ENCODE peak calls at places on chromosomes 7 and 10, in four cellular contexts. One of them, this sample, is unnamed.

GRCh38 chr10:102408728-102409603 is 9.6 kb downstream of the PSD start:
- DNase-seq in sigmoid colon: peak
- DNase-seq in stimulated activated CD4-positive, alpha-beta T cell treated with anti-CD3 and anti-CD28 coated beads, Interleukin-4, amount 100 ng/mL, for 4 hours: peak
- DNase-seq in skeletal muscle cell: no peak
- DNase-seq in this sample: no peak

GRCh38 chr10:100115011-100115770 is 33.5 kb upstream of the CPN1 start:
- DNase-seq in sigmoid colon: no peak
- DNase-seq in stimulated activated CD4-positive, alpha-beta T cell treated with anti-CD3 and anti-CD28 coated beads, Interleukin-4, amount 100 ng/mL, for 4 hours: no peak
- DNase-seq in skeletal muscle cell: no peak
- DNase-seq in this sample: no peak

GRCh38 chr7:74583630-74584029 is 73.9 kb upstream of the GTF2I start:
- DNase-seq in sigmoid colon: no peak
- DNase-seq in stimulated activated CD4-positive, alpha-beta T cell treated with anti-CD3 and anti-CD28 coated beads, Interleukin-4, amount 100 ng/mL, for 4 hours: no peak
- DNase-seq in skeletal muscle cell: no peak
- DNase-seq in this sample: no peak

GRCh38 chr7:42262907-42263466 is 26.0 kb upstream of the GLI3 start:
- DNase-seq in sigmoid colon: peak
- DNase-seq in stimulated activated CD4-positive, alpha-beta T cell treated with anti-CD3 and anti-CD28 coated beads, Interleukin-4, amount 100 ng/mL, for 4 hours: no peak
- DNase-seq in skeletal muscle cell: peak
- DNase-seq in this sample: no peak

GRCh38 chr10:65720901-65721300 is 1204.9 kb upstream of the LRRTM3 start:
- DNase-seq in sigmoid colon: no peak
- DNase-seq in stimulated activated CD4-positive, alpha-beta T cell treated with anti-CD3 and anti-CD28 coated beads, Interleukin-4, amount 100 ng/mL, for 4 hours: no peak
- DNase-seq in skeletal muscle cell: no peak
- DNase-seq in this sample: no peak

GRCh38 chr7:149827089-149827981 is 10.8 kb upstream of the ZNF862 start:
- DNase-seq in sigmoid colon: peak
- DNase-seq in stimulated activated CD4-positive, alpha-beta T cell treated with anti-CD3 and anti-CD28 coated beads, Interleukin-4, amount 100 ng/mL, for 4 hours: no peak
- DNase-seq in skeletal muscle cell: no peak
- DNase-seq in this sample: no peak

GRCh38 chr7:100840470-100841100 is 11.9 kb upstream of the SLC12A9 start:
- DNase-seq in sigmoid colon: no peak
- DNase-seq in stimulated activated CD4-positive, alpha-beta T cell treated with anti-CD3 and anti-CD28 coated beads, Interleukin-4, amount 100 ng/mL, for 4 hours: no peak
- DNase-seq in skeletal muscle cell: no peak
- DNase-seq in this sample: no peak

GRCh38 chr7:49776994-49777393 is 3.6 kb downstream of the VWC2 start:
- DNase-seq in sigmoid colon: no peak
- DNase-seq in stimulated activated CD4-positive, alpha-beta T cell treated with anti-CD3 and anti-CD28 coated beads, Interleukin-4, amount 100 ng/mL, for 4 hours: no peak
- DNase-seq in skeletal muscle cell: no peak
- DNase-seq in this sample: no peak

GRCh38 chr7:96034940-96035727 is 262.8 kb downstream of the DYNC1I1 start:
- DNase-seq in sigmoid colon: no peak
- DNase-seq in stimulated activated CD4-positive, alpha-beta T cell treated with anti-CD3 and anti-CD28 coated beads, Interleukin-4, amount 100 ng/mL, for 4 hours: no peak
- DNase-seq in skeletal muscle cell: no peak
- DNase-seq in this sample: no peak

GRCh38 chr10:55793024-55793423 is 568.0 kb downstream of the ZWINT start:
- DNase-seq in sigmoid colon: no peak
- DNase-seq in stimulated activated CD4-positive, alpha-beta T cell treated with anti-CD3 and anti-CD28 coated beads, Interleukin-4, amount 100 ng/mL, for 4 hours: no peak
- DNase-seq in skeletal muscle cell: no peak
- DNase-seq in this sample: no peak

GRCh38 chr10:70542565-70542938 is 60.0 kb downstream of the PRF1 start:
- DNase-seq in sigmoid colon: no peak
- DNase-seq in stimulated activated CD4-positive, alpha-beta T cell treated with anti-CD3 and anti-CD28 coated beads, Interleukin-4, amount 100 ng/mL, for 4 hours: no peak
- DNase-seq in skeletal muscle cell: no peak
- DNase-seq in this sample: no peak

GRCh38 chr7:915291-916218 is 38.9 kb downstream of the ADAP1 start:
- DNase-seq in sigmoid colon: peak
- DNase-seq in stimulated activated CD4-positive, alpha-beta T cell treated with anti-CD3 and anti-CD28 coated beads, Interleukin-4, amount 100 ng/mL, for 4 hours: no peak
- DNase-seq in skeletal muscle cell: no peak
- DNase-seq in this sample: no peak

GRCh38 chr10:119933179-119933578 is 40.6 kb downstream of the SEC23IP start:
- DNase-seq in sigmoid colon: no peak
- DNase-seq in stimulated activated CD4-positive, alpha-beta T cell treated with anti-CD3 and anti-CD28 coated beads, Interleukin-4, amount 100 ng/mL, for 4 hours: no peak
- DNase-seq in skeletal muscle cell: no peak
- DNase-seq in this sample: no peak

GRCh38 chr7:95927781-95928180 is 155.4 kb downstream of the DYNC1I1 start:
- DNase-seq in sigmoid colon: no peak
- DNase-seq in stimulated activated CD4-positive, alpha-beta T cell treated with anti-CD3 and anti-CD28 coated beads, Interleukin-4, amount 100 ng/mL, for 4 hours: no peak
- DNase-seq in skeletal muscle cell: no peak
- DNase-seq in this sample: no peak

GRCh38 chr7:80346704-80347103 is 165.2 kb downstream of the GNAT3 start:
- DNase-seq in sigmoid colon: no peak
- DNase-seq in stimulated activated CD4-positive, alpha-beta T cell treated with anti-CD3 and anti-CD28 coated beads, Interleukin-4, amount 100 ng/mL, for 4 hours: no peak
- DNase-seq in skeletal muscle cell: no peak
- DNase-seq in this sample: no peak

GRCh38 chr10:33008499-33009243 is 50.6 kb upstream of the ITGB1 start:
- DNase-seq in sigmoid colon: peak
- DNase-seq in stimulated activated CD4-positive, alpha-beta T cell treated with anti-CD3 and anti-CD28 coated beads, Interleukin-4, amount 100 ng/mL, for 4 hours: peak
- DNase-seq in skeletal muscle cell: peak
- DNase-seq in this sample: peak

GRCh38 chr10:103879409-103879808 is 24.0 kb upstream of the SH3PXD2A start:
- DNase-seq in sigmoid colon: no peak
- DNase-seq in stimulated activated CD4-positive, alpha-beta T cell treated with anti-CD3 and anti-CD28 coated beads, Interleukin-4, amount 100 ng/mL, for 4 hours: no peak
- DNase-seq in skeletal muscle cell: no peak
- DNase-seq in this sample: no peak

GRCh38 chr10:128147064-128147463 is 20.8 kb upstream of the MKI67 start:
- DNase-seq in sigmoid colon: no peak
- DNase-seq in stimulated activated CD4-positive, alpha-beta T cell treated with anti-CD3 and anti-CD28 coated beads, Interleukin-4, amount 100 ng/mL, for 4 hours: no peak
- DNase-seq in skeletal muscle cell: no peak
- DNase-seq in this sample: no peak

GRCh38 chr7:55271069-55271468 is 94.1 kb upstream of the LANCL2 start:
- DNase-seq in sigmoid colon: no peak
- DNase-seq in stimulated activated CD4-positive, alpha-beta T cell treated with anti-CD3 and anti-CD28 coated beads, Interleukin-4, amount 100 ng/mL, for 4 hours: no peak
- DNase-seq in skeletal muscle cell: no peak
- DNase-seq in this sample: no peak

GRCh38 chr10:132387723-132388210 is 9.2 kb upstream of the PWWP2B start:
- DNase-seq in sigmoid colon: peak
- DNase-seq in stimulated activated CD4-positive, alpha-beta T cell treated with anti-CD3 and anti-CD28 coated beads, Interleukin-4, amount 100 ng/mL, for 4 hours: peak
- DNase-seq in skeletal muscle cell: no peak
- DNase-seq in this sample: peak

GRCh38 chr7:17144313-17144712 is 154.1 kb upstream of the AHR start:
- DNase-seq in sigmoid colon: no peak
- DNase-seq in stimulated activated CD4-positive, alpha-beta T cell treated with anti-CD3 and anti-CD28 coated beads, Interleukin-4, amount 100 ng/mL, for 4 hours: peak
- DNase-seq in skeletal muscle cell: no peak
- DNase-seq in this sample: no peak

GRCh38 chr7:20010877-20011276 is 206.3 kb downstream of the MACC1 start:
- DNase-seq in sigmoid colon: no peak
- DNase-seq in stimulated activated CD4-positive, alpha-beta T cell treated with anti-CD3 and anti-CD28 coated beads, Interleukin-4, amount 100 ng/mL, for 4 hours: no peak
- DNase-seq in skeletal muscle cell: no peak
- DNase-seq in this sample: no peak

GRCh38 chr10:74932648-74933047 is 106.2 kb downstream of the KAT6B start:
- DNase-seq in sigmoid colon: peak
- DNase-seq in stimulated activated CD4-positive, alpha-beta T cell treated with anti-CD3 and anti-CD28 coated beads, Interleukin-4, amount 100 ng/mL, for 4 hours: no peak
- DNase-seq in skeletal muscle cell: no peak
- DNase-seq in this sample: no peak

GRCh38 chr7:157355784-157356511 is 19.1 kb downstream of the DNAJB6 start:
- DNase-seq in sigmoid colon: no peak
- DNase-seq in stimulated activated CD4-positive, alpha-beta T cell treated with anti-CD3 and anti-CD28 coated beads, Interleukin-4, amount 100 ng/mL, for 4 hours: no peak
- DNase-seq in skeletal muscle cell: no peak
- DNase-seq in this sample: no peak

GRCh38 chr10:42976353-42977031 is 100.4 kb upstream of the RET start:
- DNase-seq in sigmoid colon: no peak
- DNase-seq in stimulated activated CD4-positive, alpha-beta T cell treated with anti-CD3 and anti-CD28 coated beads, Interleukin-4, amount 100 ng/mL, for 4 hours: no peak
- DNase-seq in skeletal muscle cell: no peak
- DNase-seq in this sample: no peak

GRCh38 chr10:30535677-30536076 is 93.9 kb downstream of the LYZL2 start:
- DNase-seq in sigmoid colon: no peak
- DNase-seq in stimulated activated CD4-positive, alpha-beta T cell treated with anti-CD3 and anti-CD28 coated beads, Interleukin-4, amount 100 ng/mL, for 4 hours: no peak
- DNase-seq in skeletal muscle cell: no peak
- DNase-seq in this sample: no peak

GRCh38 chr7:28956608-28957063 is 1.5 kb downstream of the TRIL start:
- DNase-seq in sigmoid colon: peak
- DNase-seq in stimulated activated CD4-positive, alpha-beta T cell treated with anti-CD3 and anti-CD28 coated beads, Interleukin-4, amount 100 ng/mL, for 4 hours: no peak
- DNase-seq in skeletal muscle cell: no peak
- DNase-seq in this sample: no peak

GRCh38 chr10:107091126-107091525 is 73.4 kb downstream of the SORCS1 start:
- DNase-seq in sigmoid colon: no peak
- DNase-seq in stimulated activated CD4-positive, alpha-beta T cell treated with anti-CD3 and anti-CD28 coated beads, Interleukin-4, amount 100 ng/mL, for 4 hours: no peak
- DNase-seq in skeletal muscle cell: peak
- DNase-seq in this sample: no peak

GRCh38 chr7:107613948-107614347 is 33.9 kb downstream of the BCAP29 start:
- DNase-seq in sigmoid colon: no peak
- DNase-seq in stimulated activated CD4-positive, alpha-beta T cell treated with anti-CD3 and anti-CD28 coated beads, Interleukin-4, amount 100 ng/mL, for 4 hours: no peak
- DNase-seq in skeletal muscle cell: no peak
- DNase-seq in this sample: no peak

GRCh38 chr10:76558996-76559888 is 1078.4 kb downstream of the KCNMA1 start:
- DNase-seq in sigmoid colon: no peak
- DNase-seq in stimulated activated CD4-positive, alpha-beta T cell treated with anti-CD3 and anti-CD28 coated beads, Interleukin-4, amount 100 ng/mL, for 4 hours: no peak
- DNase-seq in skeletal muscle cell: no peak
- DNase-seq in this sample: no peak